ENCODE peak calls at places on chromosomes 3 and 15, in six cellular contexts. U is glutamatergic neuron, T is neural crest cell, R is endothelial cell, O is iPS-NIHi11, D is right cardiac atrium. L is an unnamed sample.

GRCh38 chr3:64053581-64053980 is 30.3 kb upstream of the PSMD6 start:
- DNase-seq in U (no peak), T (no peak), R (peak), O (no peak), D (no peak), L (no peak)

GRCh38 chr3:103052236-103052830 is 617.5 kb downstream of the ZPLD1 start:
- DNase-seq in U (no peak), T (no peak), R (no peak), O (no peak), D (peak), L (peak)

GRCh38 chr3:179071161-179071568 is 444 bp downstream of the ZMAT3 start:
- DNase-seq in U (no peak), T (no peak), R (no peak), O (no peak), D (no peak), L (no peak)

GRCh38 chr15:68542771-68543544 is 35.8 kb upstream of the CORO2B start:
- DNase-seq in U (no peak), T (no peak), R (no peak), O (no peak), D (peak), L (no peak)

GRCh38 chr3:66372681-66373350 is 128.0 kb downstream of the LRIG1 start:
- DNase-seq in U (no peak), T (no peak), R (peak), O (peak), D (peak), L (no peak)

GRCh38 chr3:5053021-5053831 is 68.9 kb upstream of the ARL8B start:
- DNase-seq in U (no peak), T (no peak), R (no peak), O (no peak), D (peak), L (no peak)

GRCh38 chr3:120420855-120421570 is 29.8 kb downstream of the FSTL1 start:
- DNase-seq in U (no peak), T (no peak), R (no peak), O (no peak), D (peak), L (no peak)

GRCh38 chr3:113304102-113304501 is 92.7 kb downstream of the BOC start:
- DNase-seq in U (no peak), T (no peak), R (no peak), O (no peak), D (no peak), L (no peak)

GRCh38 chr3:171260899-171261298 is 199.3 kb downstream of the TNIK start:
- DNase-seq in U (no peak), T (no peak), R (no peak), O (no peak), D (no peak), L (peak)

GRCh38 chr15:85474700-85475316 is 94.4 kb downstream of the AKAP13 start:
- DNase-seq in U (no peak), T (no peak), R (no peak), O (no peak), D (no peak), L (no peak)

GRCh38 chr15:87863152-87863551 is 393.4 kb downstream of the NTRK3 start:
- DNase-seq in U (no peak), T (peak), R (peak), O (peak), D (no peak), L (no peak)

GRCh38 chr3:159765025-159765859 is 223.4 kb upstream of the IL12A start:
- DNase-seq in U (peak), T (peak), R (peak), O (peak), D (peak), L (peak)

GRCh38 chr15:77004189-77004588 is 9.3 kb downstream of the PSTPIP1 start:
- DNase-seq in U (no peak), T (no peak), R (peak), O (no peak), D (peak), L (no peak)

GRCh38 chr3:147113293-147114045 is 292.9 kb downstream of the ZIC4 start:
- DNase-seq in U (no peak), T (no peak), R (no peak), O (no peak), D (no peak), L (no peak)

L was measured in Calu3.